ENCODE peak calls at places on chromosomes 4 and X, in six cellular contexts. M is astrocyte of the spinal cord, R is endothelial cell, S is Calu3, K is uterus, O is stomach. X is an unnamed sample.

GRCh38 chrX:150012647-150013046 is 74.4 kb upstream of the EOLA2 start:
- DNase-seq in M (peak; percentile 28), R (no peak), S (no peak), K (no peak), O (no peak), X (no peak)

GRCh38 chr4:115108850-115109249 is 4.6 kb downstream of the NDST4 start:
- DNase-seq in M (no peak), R (no peak), S (no peak), K (no peak), O (no peak), X (no peak)

GRCh38 chrX:9746148-9746880 is 19.3 kb downstream of the GPR143 start:
- DNase-seq in M (peak; percentile 63), R (no peak), S (no peak), K (no peak), O (no peak), X (no peak)

GRCh38 chr4:76689079-76689817 is 208.7 kb downstream of the SOWAHB start:
- DNase-seq in M (peak; percentile 39), R (peak; percentile 58), S (peak; percentile 33), K (peak; percentile 16), O (peak; percentile 68), X (peak; percentile 42)

GRCh38 chrX:107935664-107936433 is 46.3 kb downstream of the TEX13B start:
- DNase-seq in M (no peak), R (no peak), S (peak; percentile 21), K (no peak), O (no peak), X (no peak)

GRCh38 chr4:113869743-113870375 is 108.3 kb upstream of the CAMK2D start:
- DNase-seq in M (peak; percentile 61), R (no peak), S (no peak), K (no peak), O (peak; percentile 30), X (peak; percentile 32)

GRCh38 chr4:187961961-187962360 is 33.6 kb upstream of the ZFP42 start:
- DNase-seq in M (no peak), R (no peak), S (no peak), K (no peak), O (no peak), X (no peak)

GRCh38 chr4:61533140-61533539 is 333.0 kb downstream of the ADGRL3 start:
- DNase-seq in M (peak; percentile 31), R (no peak), S (no peak), K (no peak), O (no peak), X (no peak)

GRCh38 chrX:105837227-105837626 is 14.9 kb downstream of the NRK start:
- DNase-seq in M (peak; percentile 92), R (no peak), S (no peak), K (peak; percentile 70), O (no peak), X (no peak)

GRCh38 chr4:141158219-141158618 is 24.9 kb upstream of the RNF150 start:
- DNase-seq in M (peak; percentile 50), R (no peak), S (no peak), K (no peak), O (no peak), X (peak; percentile 25)

GRCh38 chr4:61785766-61786165 is 585.6 kb downstream of the ADGRL3 start:
- DNase-seq in M (no peak), R (no peak), S (no peak), K (no peak), O (no peak), X (no peak)

GRCh38 chr4:137640838-137641158 is 108.5 kb upstream of the PCDH18 start:
- DNase-seq in M (no peak), R (no peak), S (no peak), K (no peak), O (no peak), X (no peak)

GRCh38 chr4:121213940-121214339 is 49.8 kb upstream of the TNIP3 start:
- DNase-seq in M (no peak), R (no peak), S (no peak), K (no peak), O (no peak), X (no peak)

GRCh38 chr4:148998719-148999118 is 556.5 kb upstream of the NR3C2 start:
- DNase-seq in M (peak; percentile 3), R (peak; percentile 29), S (peak; percentile 9), K (no peak), O (no peak), X (no peak)

GRCh38 chr4:48668254-48669017 is 111.6 kb downstream of the FRYL start:
- DNase-seq in M (no peak), R (no peak), S (peak; percentile 6), K (no peak), O (no peak), X (no peak)

GRCh38 chr4:7915875-7916242 is 23.8 kb downstream of the AFAP1 start:
- DNase-seq in M (no peak), R (no peak), S (no peak), K (no peak), O (no peak), X (no peak)

GRCh38 chr4:165994706-165995105 is 121.7 kb downstream of the TLL1 start:
- DNase-seq in M (no peak), R (no peak), S (no peak), K (no peak), O (no peak), X (no peak)

GRCh38 chr4:85715996-85716737 is 241.2 kb downstream of the ARHGAP24 start:
- DNase-seq in M (no peak), R (no peak), S (no peak), K (no peak), O (no peak), X (no peak)

GRCh38 chrX:26414534-26414933 is 198.6 kb downstream of the MAGEB5 start:
- DNase-seq in M (no peak), R (no peak), S (no peak), K (no peak), O (no peak), X (no peak)

GRCh38 chr4:79603681-79604080 is 195.7 kb upstream of the GK2 start:
- DNase-seq in M (no peak), R (no peak), S (no peak), K (no peak), O (no peak), X (no peak)

GRCh38 chrX:42519666-42520231 is 258.2 kb downstream of the PPP1R2C start:
- DNase-seq in M (peak; percentile 67), R (no peak), S (peak; percentile 34), K (no peak), O (no peak), X (no peak)
- TF ChIP-seq CTCF in M (peak; percentile 9), R (no peak), S (no peak), K (no peak), O (no peak), X (no peak)

DNA sequence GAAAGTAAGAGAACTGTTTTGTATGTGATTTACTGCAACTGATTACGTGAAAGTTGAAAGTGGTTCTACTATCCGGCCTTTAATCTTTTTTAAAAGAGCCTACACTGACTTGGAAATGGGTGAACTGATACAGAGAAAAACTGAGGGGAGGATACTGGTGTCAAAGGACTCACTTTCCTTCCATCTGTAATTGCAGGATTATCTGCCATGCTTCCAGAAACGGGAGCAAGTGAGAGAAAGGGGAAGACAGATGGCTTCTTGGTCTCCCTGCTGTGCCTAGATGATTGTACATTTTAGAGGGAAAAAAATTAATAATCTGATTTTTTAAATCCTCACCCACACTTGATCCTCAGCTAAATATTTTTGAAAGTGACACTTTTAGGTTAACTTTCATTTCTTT is 88.3 kb upstream of the GRID2 start:
- DNase-seq in M (no peak), R (no peak), S (no peak), K (no peak), O (no peak), X (no peak)
- TF ChIP-seq CTCF in M (no peak), R (no peak), S (no peak), K (no peak), O (no peak), X (no peak)

GRCh38 chrX:131828482-131828881 is 194.6 kb upstream of the STK26 start:
- DNase-seq in M (no peak), R (no peak), S (no peak), K (no peak), O (no peak), X (no peak)

GRCh38 chrX:131826572-131826971 is 196.5 kb upstream of the STK26 start:
- DNase-seq in M (no peak), R (no peak), S (no peak), K (no peak), O (no peak), X (no peak)

GRCh38 chrX:131827935-131828334 is 195.2 kb upstream of the STK26 start:
- DNase-seq in M (peak; percentile 20), R (peak; percentile 38), S (peak; percentile 44), K (no peak), O (no peak), X (peak; percentile 28)

GRCh38 chrX:131831185-131831520 is 191.9 kb upstream of the STK26 start:
- DNase-seq in M (no peak), R (no peak), S (no peak), K (no peak), O (no peak), X (no peak)

GRCh38 chrX:131830400-131831184 is 192.5 kb upstream of the STK26 start:
- DNase-seq in M (peak; percentile 83), R (peak; percentile 76), S (peak; percentile 74), K (peak; percentile 80), O (peak; percentile 79), X (peak; percentile 21)
- TF ChIP-seq CTCF in M (peak; percentile 49), R (no peak), S (no peak), K (peak; percentile 55), O (no peak), X (peak; percentile 22)

GRCh38 chrX:153769865-153770605 is 6.0 kb downstream of the PLXNB3 start:
- DNase-seq in M (no peak), R (no peak), S (no peak), K (no peak), O (no peak), X (no peak)
- TF ChIP-seq CTCF in M (no peak), R (no peak), S (no peak), K (no peak), O (no peak), X (no peak)

GRCh38 chr4:186190456-186191265 is 706 bp upstream of the CYP4V2 start:
- DNase-seq in M (peak; percentile 34), R (peak; percentile 26), S (peak; percentile 45), K (no peak), O (no peak), X (peak; percentile 57)
- TF ChIP-seq CTCF in M (peak; percentile 23), R (no peak), S (no peak), K (no peak), O (no peak), X (peak; percentile 31)

DNA sequence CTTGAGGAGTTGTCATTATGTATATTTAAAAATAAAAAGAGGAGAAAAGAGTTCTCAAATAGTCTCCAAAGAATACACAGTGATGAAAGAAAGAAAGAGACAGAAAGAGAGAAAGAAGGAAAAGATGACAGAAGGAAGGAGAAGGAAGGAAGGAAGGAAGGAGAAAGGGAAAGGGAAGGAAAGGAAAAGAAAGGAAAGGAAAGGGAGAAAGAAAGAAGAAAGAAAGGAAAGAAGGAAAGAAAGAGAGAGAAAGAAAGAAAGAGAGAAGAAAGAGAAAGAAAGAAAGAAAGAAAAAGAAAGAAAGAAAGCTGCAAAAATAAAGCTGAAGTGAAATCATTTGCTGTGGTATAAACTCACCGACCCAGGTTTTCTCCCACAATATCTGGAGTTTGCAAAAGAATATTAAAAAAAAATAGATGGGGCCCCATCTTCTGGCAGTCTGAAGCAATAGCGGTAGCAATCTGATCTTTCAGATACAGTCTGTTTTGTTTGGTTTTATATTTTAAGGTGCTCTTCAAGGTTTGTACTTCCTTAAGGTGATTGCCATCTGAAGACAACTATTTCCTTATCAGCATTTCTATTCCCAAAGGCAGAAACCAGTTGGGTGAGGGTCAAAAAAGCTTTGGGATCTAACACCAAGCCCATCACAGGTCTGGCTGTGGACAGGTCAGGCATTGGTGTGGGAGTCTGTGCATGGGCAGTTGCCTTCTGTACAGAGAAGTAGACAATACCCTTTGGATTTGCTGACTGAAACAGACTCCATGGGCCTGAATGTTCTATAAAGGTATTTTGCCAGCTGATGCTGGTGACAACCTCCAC is 160.4 kb downstream of the CPEB2 start:
- DNase-seq in M (peak; percentile 65), R (no peak), S (no peak), K (no peak), O (no peak), X (peak; percentile 21)
- TF ChIP-seq CTCF in M (peak; percentile 65), R (no peak), S (no peak), K (peak; percentile 28), O (peak; percentile 4), X (peak; percentile 44)